ENCODE peak calls at places on chromosomes 5 and 9, in nine cellular contexts. One of them, this sample, is unnamed. For H3K27me3, the result is how much of the 10 kb centered on the place peaks cover.

GRCh38 chr5:98902733-98903132 is 26.1 kb downstream of the CHD1 start:
- DNase-seq in GM23248: peak
- DNase-seq in mesendoderm: no peak
- DNase-seq in dorsolateral prefrontal cortex: no peak
- DNase-seq in fibroblast of lung: peak
- DNase-seq in PC-9: no peak
- DNase-seq in CD8-positive, alpha-beta memory T cell: no peak
- DNase-seq in heart left ventricle: no peak
- DNase-seq in aorta: no peak
- DNase-seq in this sample: no peak

GRCh38 chr5:127988149-127988755 is 95.3 kb upstream of the SLC12A2 start:
- DNase-seq in GM23248: peak
- DNase-seq in mesendoderm: no peak
- DNase-seq in dorsolateral prefrontal cortex: no peak
- DNase-seq in fibroblast of lung: peak
- DNase-seq in PC-9: peak
- DNase-seq in CD8-positive, alpha-beta memory T cell: no peak
- DNase-seq in heart left ventricle: no peak
- DNase-seq in aorta: no peak
- DNase-seq in this sample: no peak

GRCh38 chr9:6708732-6709131 is 49.0 kb upstream of the KDM4C start:
- DNase-seq in GM23248: no peak
- DNase-seq in mesendoderm: peak
- DNase-seq in dorsolateral prefrontal cortex: no peak
- DNase-seq in fibroblast of lung: no peak
- DNase-seq in PC-9: no peak
- DNase-seq in CD8-positive, alpha-beta memory T cell: no peak
- DNase-seq in heart left ventricle: no peak
- DNase-seq in aorta: no peak
- DNase-seq in this sample: no peak

GRCh38 chr9:127562841-127563523 is 49.1 kb upstream of the STXBP1 start:
- DNase-seq in GM23248: no peak
- DNase-seq in mesendoderm: no peak
- DNase-seq in dorsolateral prefrontal cortex: no peak
- DNase-seq in fibroblast of lung: peak
- DNase-seq in PC-9: no peak
- DNase-seq in CD8-positive, alpha-beta memory T cell: no peak
- DNase-seq in heart left ventricle: no peak
- DNase-seq in aorta: peak
- DNase-seq in this sample: no peak

GRCh38 chr5:64900618-64901017 is 131.9 kb downstream of the CWC27 start:
- DNase-seq in GM23248: no peak
- DNase-seq in mesendoderm: peak
- DNase-seq in dorsolateral prefrontal cortex: no peak
- DNase-seq in fibroblast of lung: no peak
- DNase-seq in PC-9: no peak
- DNase-seq in CD8-positive, alpha-beta memory T cell: no peak
- DNase-seq in heart left ventricle: no peak
- DNase-seq in aorta: no peak
- DNase-seq in this sample: no peak

GRCh38 chr9:103152473-103152872 is 157.3 kb downstream of the CYLC2 start:
- DNase-seq in GM23248: no peak
- DNase-seq in mesendoderm: peak
- DNase-seq in dorsolateral prefrontal cortex: no peak
- DNase-seq in fibroblast of lung: no peak
- DNase-seq in PC-9: no peak
- DNase-seq in CD8-positive, alpha-beta memory T cell: no peak
- DNase-seq in heart left ventricle: no peak
- DNase-seq in aorta: no peak
- DNase-seq in this sample: no peak

GRCh38 chr5:107809201-107810034 is 138.7 kb upstream of the EFNA5 start:
- DNase-seq in GM23248: peak
- DNase-seq in mesendoderm: no peak
- DNase-seq in dorsolateral prefrontal cortex: no peak
- DNase-seq in fibroblast of lung: peak
- DNase-seq in PC-9: no peak
- DNase-seq in CD8-positive, alpha-beta memory T cell: no peak
- DNase-seq in heart left ventricle: no peak
- DNase-seq in aorta: no peak
- DNase-seq in this sample: no peak

GRCh38 chr9:108012886-108013665 is 523.5 kb upstream of the KLF4 start:
- DNase-seq in GM23248: no peak
- DNase-seq in mesendoderm: no peak
- DNase-seq in dorsolateral prefrontal cortex: no peak
- DNase-seq in fibroblast of lung: no peak
- DNase-seq in PC-9: no peak
- DNase-seq in CD8-positive, alpha-beta memory T cell: no peak
- DNase-seq in heart left ventricle: no peak
- DNase-seq in aorta: no peak
- DNase-seq in this sample: no peak

GRCh38 chr5:60210810-60211209 is 317.3 kb upstream of the PDE4D start:
- DNase-seq in GM23248: peak
- DNase-seq in mesendoderm: no peak
- DNase-seq in dorsolateral prefrontal cortex: no peak
- DNase-seq in fibroblast of lung: no peak
- DNase-seq in PC-9: no peak
- DNase-seq in CD8-positive, alpha-beta memory T cell: no peak
- DNase-seq in heart left ventricle: no peak
- DNase-seq in aorta: peak
- DNase-seq in this sample: no peak

GRCh38 chr5:147538232-147538631 is 28.4 kb upstream of the DPYSL3 start:
- DNase-seq in GM23248: no peak
- DNase-seq in mesendoderm: no peak
- DNase-seq in dorsolateral prefrontal cortex: no peak
- DNase-seq in fibroblast of lung: peak
- DNase-seq in PC-9: no peak
- DNase-seq in CD8-positive, alpha-beta memory T cell: no peak
- DNase-seq in heart left ventricle: no peak
- DNase-seq in aorta: no peak
- DNase-seq in this sample: no peak

DNA sequence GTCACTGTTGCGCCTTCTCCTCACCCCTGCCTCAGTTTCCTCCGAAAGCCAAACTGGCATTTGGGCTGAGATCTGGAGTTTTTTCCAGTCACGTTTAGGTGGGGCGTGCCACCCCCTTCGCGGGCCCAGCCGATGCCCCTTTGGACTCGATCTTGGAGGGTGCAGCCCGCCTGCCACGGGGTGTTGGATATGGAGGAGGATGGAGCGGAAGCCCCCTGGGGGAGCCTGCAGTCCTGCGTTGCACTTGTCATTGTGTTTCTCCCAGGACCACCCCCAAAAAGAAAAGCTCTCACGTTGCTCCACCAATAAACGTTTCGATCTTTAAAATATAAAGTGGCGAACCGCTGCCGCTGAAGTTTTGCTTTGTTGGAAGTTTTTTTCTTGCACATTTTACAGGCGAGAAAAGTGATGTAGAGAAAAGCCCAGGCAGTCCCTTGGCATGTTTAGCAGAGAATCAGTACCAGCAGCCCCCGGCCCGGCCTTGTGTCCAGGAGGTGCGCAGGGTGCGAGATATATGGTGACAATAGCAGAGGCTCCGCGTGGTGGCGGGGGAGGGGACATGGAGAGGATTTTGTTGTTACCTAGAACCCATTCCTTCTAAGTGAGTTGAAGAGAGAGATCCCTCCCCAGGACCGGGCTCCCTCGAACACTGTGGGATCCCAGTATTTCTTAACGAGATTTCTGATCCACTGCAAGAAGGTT is 681 bp downstream of the F2R start:
- DNase-seq in GM23248: peak
- DNase-seq in mesendoderm: peak
- DNase-seq in dorsolateral prefrontal cortex: no peak
- DNase-seq in fibroblast of lung: peak
- DNase-seq in PC-9: no peak
- DNase-seq in CD8-positive, alpha-beta memory T cell: no peak
- DNase-seq in heart left ventricle: peak
- DNase-seq in aorta: no peak
- DNase-seq in this sample: no peak
- H3K27me3 ChIP-seq in GM23248: under half
- H3K27me3 ChIP-seq in mesendoderm: under half
- H3K27me3 ChIP-seq in dorsolateral prefrontal cortex: under half
- H3K27me3 ChIP-seq in fibroblast of lung: under half
- H3K27me3 ChIP-seq in PC-9: under half
- H3K27me3 ChIP-seq in CD8-positive, alpha-beta memory T cell: under half
- H3K27me3 ChIP-seq in heart left ventricle: under half
- H3K27me3 ChIP-seq in aorta: under half
- H3K27me3 ChIP-seq in this sample: under half

GRCh38 chr5:155726267-155726666 is 600.7 kb upstream of the SGCD start:
- DNase-seq in GM23248: peak
- DNase-seq in mesendoderm: peak
- DNase-seq in dorsolateral prefrontal cortex: no peak
- DNase-seq in fibroblast of lung: peak
- DNase-seq in PC-9: no peak
- DNase-seq in CD8-positive, alpha-beta memory T cell: no peak
- DNase-seq in heart left ventricle: no peak
- DNase-seq in aorta: no peak
- DNase-seq in this sample: no peak

GRCh38 chr5:155727512-155728145 is 599.3 kb upstream of the SGCD start:
- DNase-seq in GM23248: peak
- DNase-seq in mesendoderm: peak
- DNase-seq in dorsolateral prefrontal cortex: peak
- DNase-seq in fibroblast of lung: peak
- DNase-seq in PC-9: no peak
- DNase-seq in CD8-positive, alpha-beta memory T cell: no peak
- DNase-seq in heart left ventricle: no peak
- DNase-seq in aorta: peak
- DNase-seq in this sample: no peak

GRCh38 chr5:155728857-155729683 is 597.9 kb upstream of the SGCD start:
- DNase-seq in GM23248: peak
- DNase-seq in mesendoderm: peak
- DNase-seq in dorsolateral prefrontal cortex: peak
- DNase-seq in fibroblast of lung: peak
- DNase-seq in PC-9: no peak
- DNase-seq in CD8-positive, alpha-beta memory T cell: no peak
- DNase-seq in heart left ventricle: peak
- DNase-seq in aorta: no peak
- DNase-seq in this sample: no peak

GRCh38 chr5:155729684-155730059 is 597.3 kb upstream of the SGCD start:
- DNase-seq in GM23248: peak
- DNase-seq in mesendoderm: peak
- DNase-seq in dorsolateral prefrontal cortex: peak
- DNase-seq in fibroblast of lung: peak
- DNase-seq in PC-9: no peak
- DNase-seq in CD8-positive, alpha-beta memory T cell: no peak
- DNase-seq in heart left ventricle: peak
- DNase-seq in aorta: no peak
- DNase-seq in this sample: no peak

DNA sequence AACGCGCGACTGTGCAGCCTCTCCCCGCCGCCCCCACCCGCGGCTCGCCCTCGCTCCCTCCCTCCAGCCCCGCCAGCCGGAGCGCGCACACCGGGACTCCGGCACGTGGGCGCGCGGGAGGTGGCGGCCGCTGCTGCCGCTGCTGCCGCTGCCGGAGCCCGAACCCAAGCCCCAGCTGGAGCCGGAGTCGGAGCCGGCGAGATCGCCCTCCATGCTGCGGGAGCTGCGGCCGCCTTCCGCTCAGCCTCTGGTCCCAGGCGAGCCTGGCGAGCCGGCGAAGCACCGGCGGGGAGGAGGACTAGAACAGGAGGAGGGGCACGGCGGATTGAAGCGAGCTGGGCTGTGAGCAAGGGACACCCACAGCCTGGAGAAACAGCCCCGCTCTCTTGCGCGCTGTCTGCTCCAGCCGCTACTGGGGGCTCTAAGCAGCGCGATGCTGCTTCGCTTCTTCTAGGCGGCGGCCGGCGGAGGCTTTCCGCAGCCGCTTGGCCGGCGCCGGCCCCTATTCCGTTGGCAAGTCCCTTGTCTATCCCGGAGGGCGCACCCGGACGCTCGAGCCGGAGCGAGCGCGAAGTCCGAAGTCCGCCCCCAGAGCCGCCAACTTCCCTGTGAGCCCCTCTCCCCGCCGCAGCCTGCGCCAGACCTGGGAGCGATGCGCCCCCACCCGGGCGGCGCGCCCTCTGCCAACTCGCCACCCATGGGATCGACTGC is 598.7 kb upstream of the SGCD start:
- DNase-seq in GM23248: peak
- DNase-seq in mesendoderm: peak
- DNase-seq in dorsolateral prefrontal cortex: peak
- DNase-seq in fibroblast of lung: peak
- DNase-seq in PC-9: no peak
- DNase-seq in CD8-positive, alpha-beta memory T cell: no peak
- DNase-seq in heart left ventricle: peak
- DNase-seq in aorta: peak
- DNase-seq in this sample: no peak
- H3K27ac ChIP-seq in GM23248: no peak
- H3K27ac ChIP-seq in mesendoderm: no peak
- H3K27ac ChIP-seq in dorsolateral prefrontal cortex: peak
- H3K27ac ChIP-seq in fibroblast of lung: no peak
- H3K27ac ChIP-seq in PC-9: no peak
- H3K27ac ChIP-seq in CD8-positive, alpha-beta memory T cell: no peak
- H3K27ac ChIP-seq in heart left ventricle: no peak
- H3K27ac ChIP-seq in aorta: no peak
- H3K27ac ChIP-seq in this sample: no peak

GRCh38 chr5:28164568-28164967 is 1126.2 kb upstream of the CDH9 start:
- DNase-seq in GM23248: no peak
- DNase-seq in mesendoderm: no peak
- DNase-seq in dorsolateral prefrontal cortex: no peak
- DNase-seq in fibroblast of lung: no peak
- DNase-seq in PC-9: no peak
- DNase-seq in CD8-positive, alpha-beta memory T cell: no peak
- DNase-seq in heart left ventricle: no peak
- DNase-seq in aorta: no peak
- DNase-seq in this sample: no peak
- H3K4me3 ChIP-seq in GM23248: no peak
- H3K4me3 ChIP-seq in mesendoderm: no peak
- H3K4me3 ChIP-seq in dorsolateral prefrontal cortex: no peak
- H3K4me3 ChIP-seq in fibroblast of lung: no peak
- H3K4me3 ChIP-seq in PC-9: no peak
- H3K4me3 ChIP-seq in CD8-positive, alpha-beta memory T cell: no peak
- H3K4me3 ChIP-seq in heart left ventricle: no peak
- H3K4me3 ChIP-seq in aorta: no peak
- H3K4me3 ChIP-seq in this sample: no peak

GRCh38 chr5:136028090-136028489 is 698 bp upstream of the TGFBI start:
- DNase-seq in GM23248: no peak
- DNase-seq in mesendoderm: no peak
- DNase-seq in dorsolateral prefrontal cortex: no peak
- DNase-seq in fibroblast of lung: no peak
- DNase-seq in PC-9: peak
- DNase-seq in CD8-positive, alpha-beta memory T cell: no peak
- DNase-seq in heart left ventricle: no peak
- DNase-seq in aorta: no peak
- DNase-seq in this sample: no peak

GRCh38 chr5:136030956-136031611 is 2.3 kb downstream of the TGFBI start:
- DNase-seq in GM23248: no peak
- DNase-seq in mesendoderm: no peak
- DNase-seq in dorsolateral prefrontal cortex: no peak
- DNase-seq in fibroblast of lung: no peak
- DNase-seq in PC-9: no peak
- DNase-seq in CD8-positive, alpha-beta memory T cell: no peak
- DNase-seq in heart left ventricle: no peak
- DNase-seq in aorta: peak
- DNase-seq in this sample: no peak

GRCh38 chr5:136027316-136027715 is 1.5 kb upstream of the TGFBI start:
- DNase-seq in GM23248: no peak
- DNase-seq in mesendoderm: no peak
- DNase-seq in dorsolateral prefrontal cortex: no peak
- DNase-seq in fibroblast of lung: no peak
- DNase-seq in PC-9: no peak
- DNase-seq in CD8-positive, alpha-beta memory T cell: no peak
- DNase-seq in heart left ventricle: no peak
- DNase-seq in aorta: no peak
- DNase-seq in this sample: no peak

GRCh38 chr5:136030252-136030651 is 1.5 kb downstream of the TGFBI start:
- DNase-seq in GM23248: no peak
- DNase-seq in mesendoderm: no peak
- DNase-seq in dorsolateral prefrontal cortex: no peak
- DNase-seq in fibroblast of lung: no peak
- DNase-seq in PC-9: no peak
- DNase-seq in CD8-positive, alpha-beta memory T cell: no peak
- DNase-seq in heart left ventricle: no peak
- DNase-seq in aorta: peak
- DNase-seq in this sample: no peak

GRCh38 chr5:136028782-136029742 is at the start of gene TGFBI:
- DNase-seq in GM23248: peak
- DNase-seq in mesendoderm: peak
- DNase-seq in dorsolateral prefrontal cortex: no peak
- DNase-seq in fibroblast of lung: peak
- DNase-seq in PC-9: peak
- DNase-seq in CD8-positive, alpha-beta memory T cell: no peak
- DNase-seq in heart left ventricle: peak
- DNase-seq in aorta: peak
- DNase-seq in this sample: no peak
- H3K27me3 ChIP-seq in GM23248: under half
- H3K27me3 ChIP-seq in mesendoderm: under half
- H3K27me3 ChIP-seq in dorsolateral prefrontal cortex: under half
- H3K27me3 ChIP-seq in fibroblast of lung: under half
- H3K27me3 ChIP-seq in PC-9: under half
- H3K27me3 ChIP-seq in CD8-positive, alpha-beta memory T cell: under half
- H3K27me3 ChIP-seq in heart left ventricle: under half
- H3K27me3 ChIP-seq in aorta: under half
- H3K27me3 ChIP-seq in this sample: under half

This sample was measured in CD4-positive, CD25-positive, alpha-beta regulatory T cell.